ENCODE peak calls at places on chromosomes 12 and 14, in ten cellular contexts. V is CD4-positive, alpha-beta memory T cell; D is tibial artery; K is right lobe of liver; O is pancreas; G is Karpas-422; B is effector memory CD4-positive, alpha-beta T cell; H is stomach; F is WERI-Rb-1; Y is dorsolateral prefrontal cortex. U is an unnamed sample.
A peak's percentile ranks its signal among the peaks of the same experiment; 100 is the strongest.

GRCh38 chr12:48750215-48750614 is 33.7 kb upstream of the CCNT1 start:
- DNase-seq in V (no peak), D (no peak), K (no peak), O (no peak), G (no peak), B (no peak), H (no peak), F (no peak), Y (no peak), U (no peak)

GRCh38 chr12:108689314-108690190 is 41.8 kb downstream of the CORO1C start:
- DNase-seq in V (peak; percentile 41), D (peak; percentile 73), K (no peak), O (no peak), G (no peak), B (peak; percentile 5), H (no peak), F (no peak), Y (no peak), U (no peak)

GRCh38 chr14:65499138-65499537 is 86.6 kb downstream of the FUT8 start:
- DNase-seq in V (no peak), D (no peak), K (no peak), O (no peak), G (no peak), B (no peak), H (no peak), F (no peak), Y (no peak), U (no peak)

GRCh38 chr14:50030049-50030448 is 86.3 kb downstream of the VCPKMT start:
- DNase-seq in V (no peak), D (no peak), K (no peak), O (no peak), G (no peak), B (no peak), H (no peak), F (no peak), Y (no peak), U (no peak)

GRCh38 chr12:88445715-88446393 is 134.4 kb downstream of the KITLG start:
- DNase-seq in V (no peak), D (no peak), K (no peak), O (no peak), G (no peak), B (no peak), H (no peak), F (no peak), Y (no peak), U (no peak)

GRCh38 chr14:99252940-99253868 is 18.8 kb downstream of the BCL11B start:
- DNase-seq in V (peak; percentile 61), D (no peak), K (no peak), O (no peak), G (no peak), B (peak; percentile 70), H (no peak), F (no peak), Y (no peak), U (no peak)

GRCh38 chr12:78787576-78787975 is 77.0 kb upstream of the SYT1 start:
- DNase-seq in V (no peak), D (no peak), K (no peak), O (no peak), G (no peak), B (no peak), H (no peak), F (no peak), Y (no peak), U (no peak)

GRCh38 chr14:104020471-104020870 is 65.0 kb upstream of the ASPG start:
- DNase-seq in V (no peak), D (no peak), K (no peak), O (no peak), G (no peak), B (no peak), H (no peak), F (no peak), Y (no peak), U (no peak)

GRCh38 chr12:81627336-81628189 is 131.6 kb downstream of the PPFIA2 start:
- DNase-seq in V (no peak), D (no peak), K (no peak), O (no peak), G (peak; percentile 70), B (no peak), H (no peak), F (no peak), Y (peak; percentile 13), U (peak; percentile 34)

DNA sequence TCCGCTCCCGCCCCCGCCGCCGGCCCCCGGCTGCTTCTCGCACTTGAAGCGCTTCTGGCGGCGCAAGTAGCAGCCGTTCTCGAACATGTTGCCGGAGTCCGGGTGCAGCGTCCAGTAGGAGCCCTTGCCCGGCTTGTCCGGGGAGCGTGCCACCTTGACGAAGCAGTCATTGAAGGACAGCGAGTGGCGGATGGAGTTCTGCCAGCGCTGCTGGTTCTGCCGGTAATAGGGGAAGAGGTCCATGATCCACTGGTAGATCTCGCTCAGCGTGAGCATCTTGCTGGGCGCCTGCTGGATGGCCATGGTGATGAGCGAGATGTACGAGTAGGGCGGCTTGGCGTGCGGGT is 3.1 kb downstream of the FOXA1 start:
- DNase-seq in V (no peak), D (no peak), K (peak; percentile 74), O (no peak), G (no peak), B (no peak), H (peak; percentile 64), F (no peak), Y (no peak), U (no peak)
- H3K27me3 ChIP-seq in V (peaks cover 20% of the 10 kb centered on the region), D (peaks cover 97% of the 10 kb centered on the region), K (no peaks in the 10 kb centered on the region), O (peaks cover 12% of the 10 kb centered on the region), G (no peaks in the 10 kb centered on the region), B (peaks cover 48% of the 10 kb centered on the region), H (peaks cover 76% of the 10 kb centered on the region), F (peaks cover 90% of the 10 kb centered on the region), Y (peaks cover 96% of the 10 kb centered on the region), U (peaks cover 79% of the 10 kb centered on the region)

DNA sequence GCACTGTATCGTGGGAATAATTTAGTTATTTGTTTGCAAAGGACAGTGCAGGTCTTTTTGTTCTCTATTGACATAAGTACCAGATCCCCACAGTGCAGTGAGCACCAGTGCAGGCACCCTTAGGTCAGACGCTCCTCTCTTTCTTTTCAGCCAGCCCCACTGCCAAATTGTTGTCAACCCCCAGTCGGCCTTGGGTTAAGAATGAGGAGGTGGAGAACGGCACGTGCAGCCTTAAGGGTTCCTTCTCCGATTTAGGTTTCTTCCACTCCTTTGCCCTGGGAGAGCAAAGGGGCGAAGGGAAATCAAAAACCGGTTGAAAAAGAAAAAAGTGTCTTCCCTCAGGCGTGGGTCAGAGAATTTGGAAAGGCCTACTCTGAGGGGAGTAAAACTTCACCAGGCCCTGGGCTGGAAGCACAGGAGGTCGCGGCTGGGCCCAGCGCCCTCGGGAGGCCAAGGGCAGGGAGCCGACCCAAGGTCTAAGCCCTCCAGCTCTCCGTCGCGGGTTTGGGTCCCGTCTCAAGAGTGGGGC is 4.3 kb downstream of the PAX9 start:
- DNase-seq in V (no peak), D (no peak), K (no peak), O (no peak), G (no peak), B (no peak), H (no peak), F (no peak), Y (no peak), U (no peak)
- H3K27me3 ChIP-seq in V (peaks cover 20% of the 10 kb centered on the region), D (peaks cover 73% of the 10 kb centered on the region), K (peaks cover 68% of the 10 kb centered on the region), O (peaks cover 26% of the 10 kb centered on the region), G (no peaks in the 10 kb centered on the region), B (peaks cover 43% of the 10 kb centered on the region), H (peaks cover 75% of the 10 kb centered on the region), F (peaks cover 82% of the 10 kb centered on the region), Y (peaks cover 100% of the 10 kb centered on the region), U (peaks cover 64% of the 10 kb centered on the region)

DNA sequence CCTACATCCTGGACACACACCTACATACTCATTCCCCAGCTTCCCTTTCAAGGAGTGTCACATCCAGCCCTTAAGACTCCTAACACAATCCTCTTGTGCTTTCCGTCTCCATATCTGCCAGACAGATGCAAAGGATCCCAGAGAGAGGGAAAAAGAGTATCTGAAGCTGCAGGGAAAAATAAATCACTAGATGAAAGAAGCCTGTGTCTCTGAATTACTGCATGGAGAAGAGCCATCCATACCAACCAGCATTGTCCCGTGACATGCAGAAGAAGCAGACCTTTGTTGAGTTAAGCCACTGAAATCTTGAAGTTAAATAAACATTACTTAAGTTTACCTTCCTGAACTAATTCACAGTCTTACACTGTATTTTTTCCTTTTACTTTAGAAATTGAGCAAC is 54.6 kb downstream of the GTF2A1 start:
- DNase-seq in V (no peak), D (no peak), K (no peak), O (no peak), G (no peak), B (no peak), H (no peak), F (no peak), Y (no peak), U (no peak)
- H3K27me3 ChIP-seq in V (no peaks in the 10 kb centered on the region), D (no peaks in the 10 kb centered on the region), K (no peaks in the 10 kb centered on the region), O (no peaks in the 10 kb centered on the region), G (no peaks in the 10 kb centered on the region), B (no peaks in the 10 kb centered on the region), H (no peaks in the 10 kb centered on the region), F (no peaks in the 10 kb centered on the region), Y (no peaks in the 10 kb centered on the region), U (no peaks in the 10 kb centered on the region)

GRCh38 chr14:60508363-60508706 is 611 bp upstream of the SIX6 start:
- DNase-seq in V (no peak), D (no peak), K (no peak), O (no peak), G (no peak), B (no peak), H (no peak), F (no peak), Y (no peak), U (no peak)

GRCh38 chr14:60506010-60506409 is 2.9 kb upstream of the SIX6 start:
- DNase-seq in V (no peak), D (no peak), K (no peak), O (no peak), G (no peak), B (no peak), H (no peak), F (no peak), Y (no peak), U (no peak)

GRCh38 chr14:60506462-60506984 is 2.4 kb upstream of the SIX6 start:
- DNase-seq in V (no peak), D (no peak), K (no peak), O (no peak), G (no peak), B (no peak), H (no peak), F (no peak), Y (no peak), U (no peak)

GRCh38 chr14:60508707-60509437 is at the start of gene SIX6:
- DNase-seq in V (no peak), D (no peak), K (no peak), O (no peak), G (no peak), B (no peak), H (no peak), F (peak; percentile 88), Y (no peak), U (peak; percentile 12)

DNA sequence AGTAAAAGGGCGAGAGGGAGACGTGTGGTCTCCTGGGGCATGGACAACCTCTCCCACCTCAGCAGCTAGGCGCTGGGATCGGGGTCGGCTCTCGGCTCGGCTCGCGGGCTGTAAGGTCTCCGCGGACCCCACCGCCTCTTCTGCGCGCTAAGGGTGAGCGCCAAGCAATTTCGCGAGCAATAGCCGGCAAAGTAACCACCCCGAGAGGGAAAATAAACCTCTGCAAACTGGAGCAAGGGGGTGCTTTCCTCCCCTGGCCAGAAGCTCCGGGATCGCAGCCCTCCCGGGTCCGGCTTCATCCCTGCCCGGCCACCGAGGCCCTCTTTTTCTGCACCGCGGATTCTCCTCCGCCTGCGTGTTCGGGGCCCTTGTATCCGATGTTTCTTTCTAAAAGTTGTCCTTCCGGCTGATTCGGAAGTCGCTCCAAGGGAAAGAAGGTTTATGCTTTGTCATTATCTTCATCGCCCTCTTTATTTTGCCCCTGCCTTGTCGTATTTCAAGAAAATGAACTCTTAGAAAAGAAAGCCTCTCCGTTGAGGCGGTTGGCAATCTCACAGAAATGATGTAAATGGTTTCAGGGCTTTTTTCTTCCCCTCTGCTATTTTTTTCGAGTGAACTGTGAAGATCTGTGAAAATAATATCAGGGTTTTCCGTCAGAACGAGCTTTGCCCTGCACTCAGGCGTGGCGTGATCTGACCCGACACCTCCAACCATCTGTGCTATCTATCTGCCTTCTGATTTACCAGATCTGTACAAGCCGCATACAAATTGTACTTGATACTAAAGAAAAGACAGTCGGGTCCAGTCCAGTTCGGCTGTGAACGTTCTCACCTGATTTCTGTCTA is 1.7 kb upstream of the SIX6 start:
- DNase-seq in V (no peak), D (no peak), K (no peak), O (no peak), G (no peak), B (no peak), H (no peak), F (no peak), Y (no peak), U (no peak)
- H3K27me3 ChIP-seq in V (peaks cover 48% of the 10 kb centered on the region), D (peaks cover 89% of the 10 kb centered on the region), K (peaks cover 58% of the 10 kb centered on the region), O (peaks cover 10% of the 10 kb centered on the region), G (no peaks in the 10 kb centered on the region), B (peaks cover 56% of the 10 kb centered on the region), H (peaks cover 88% of the 10 kb centered on the region), F (no peaks in the 10 kb centered on the region), Y (peaks cover 94% of the 10 kb centered on the region), U (peaks cover 86% of the 10 kb centered on the region)

U was measured in brain microvascular endothelial cell.